ENCODE peak calls at places on chromosome X, in five cellular contexts. X is choroid plexus epithelial cell, P is glutamatergic neuron, Y is AG04450, K is psoas muscle. E is an unnamed sample.

GRCh38 chrX:9466711-9467110 is 1.9 kb downstream of the TBL1X start:
- DNase-seq in X (no peak), P (no peak), Y (no peak), K (no peak), E (no peak)

GRCh38 chrX:134999469-134999868 is 8.7 kb downstream of the SMIM10 start:
- DNase-seq in X (peak; percentile 71), P (no peak), Y (no peak), K (no peak), E (peak; percentile 22)

GRCh38 chrX:123859409-123859827 is 435 bp upstream of the XIAP start:
- DNase-seq in X (no peak), P (peak; percentile 65), Y (no peak), K (no peak), E (no peak)

GRCh38 chrX:140141444-140142029 is 176.2 kb upstream of the CXorf66 start:
- DNase-seq in X (peak; percentile 35), P (peak; percentile 23), Y (no peak), K (no peak), E (peak; percentile 20)

GRCh38 chrX:2450681-2451080 is 50.1 kb downstream of the DHRSX start:
- DNase-seq in X (no peak), P (no peak), Y (no peak), K (no peak), E (no peak)

GRCh38 chrX:48996969-48997368 is 5.1 kb downstream of the GRIPAP1 start:
- DNase-seq in X (no peak), P (no peak), Y (no peak), K (no peak), E (no peak)

GRCh38 chrX:17654116-17654515 is 83.2 kb upstream of the SCML1 start:
- DNase-seq in X (no peak), P (no peak), Y (no peak), K (no peak), E (no peak)

GRCh38 chrX:3522016-3522690 is 175.7 kb upstream of the MXRA5 start:
- DNase-seq in X (peak; percentile 42), P (no peak), Y (peak; percentile 63), K (no peak), E (no peak)

GRCh38 chrX:69070949-69071650 is 94.2 kb downstream of the PJA1 start:
- DNase-seq in X (no peak), P (no peak), Y (no peak), K (peak; percentile 75), E (no peak)

GRCh38 chrX:153074262-153074899 is 2.1 kb downstream of the PNMA6A start:
- DNase-seq in X (no peak), P (no peak), Y (no peak), K (no peak), E (no peak)

GRCh38 chrX:135435139-135435922 is 13.6 kb downstream of the SMIM10L2A start:
- DNase-seq in X (no peak), P (no peak), Y (no peak), K (no peak), E (no peak)

GRCh38 chrX:130304587-130305368 is 34.9 kb upstream of the SLC25A14 start:
- DNase-seq in X (no peak), P (no peak), Y (no peak), K (no peak), E (no peak)

GRCh38 chrX:112223391-112223790 is 140.8 kb upstream of the TRPC5 start:
- DNase-seq in X (no peak), P (no peak), Y (no peak), K (no peak), E (no peak)

GRCh38 chrX:154013614-154014360 is 5.9 kb downstream of the IRAK1 start:
- DNase-seq in X (peak; percentile 36), P (peak; percentile 62), Y (no peak), K (peak; percentile 71), E (peak; percentile 59)

DNA sequence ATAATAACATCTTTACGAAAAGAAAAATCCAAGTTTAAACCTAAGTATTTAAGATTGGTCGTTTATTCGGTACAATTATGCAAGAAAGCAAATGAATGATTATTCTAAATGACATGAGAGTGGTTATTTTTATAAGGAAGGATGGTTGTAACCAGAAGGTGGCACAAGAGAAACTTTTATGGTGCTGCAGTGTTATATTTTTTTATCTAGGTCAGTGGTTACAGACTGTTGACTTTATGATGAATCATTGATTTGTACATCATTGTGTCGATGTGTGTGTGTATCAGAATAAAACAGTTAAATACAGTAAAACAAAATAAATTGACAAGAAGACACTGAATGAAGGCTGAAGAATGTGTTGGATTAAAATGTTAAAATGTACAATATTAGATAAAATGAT is 9.8 kb downstream of the DCAF8L2 start:
- DNase-seq in X (peak; percentile 62), P (no peak), Y (no peak), K (no peak), E (no peak)
- TF ChIP-seq CTCF in X (peak; percentile 24), P (no peak), Y (no peak), K (no peak), E (no peak)

GRCh38 chrX:119826399-119826959 is 26.3 kb downstream of the UPF3B start:
- DNase-seq in X (peak; percentile 46), P (no peak), Y (no peak), K (no peak), E (no peak)
- TF ChIP-seq CTCF in X (no peak), P (no peak), Y (no peak), K (no peak), E (no peak)

GRCh38 chrX:24498181-24498580 is 33.1 kb downstream of the PDK3 start:
- DNase-seq in X (peak; percentile 23), P (peak; percentile 18), Y (no peak), K (no peak), E (no peak)
- TF ChIP-seq CTCF in X (peak; percentile 54), P (no peak), Y (peak; percentile 32), K (no peak), E (no peak)

DNA sequence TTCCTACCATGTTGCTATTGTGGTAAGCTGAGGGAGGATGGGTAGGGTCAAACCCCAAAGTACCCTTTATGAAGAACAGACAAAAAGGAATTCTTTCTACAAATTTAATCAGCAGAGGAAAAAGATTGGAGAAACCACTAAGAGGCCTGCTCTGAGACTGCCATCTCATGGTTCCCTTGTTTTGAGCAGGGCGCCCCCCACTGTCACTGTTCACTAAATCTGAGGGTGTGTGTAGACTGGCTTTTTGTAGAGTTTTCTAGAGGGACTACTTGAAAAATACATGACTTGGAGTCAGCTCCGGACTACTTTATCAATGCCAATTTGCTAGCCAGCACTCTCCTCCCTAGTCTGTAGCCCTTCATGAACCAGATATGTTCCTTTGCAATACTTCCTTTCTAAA is 324.8 kb downstream of the FRMPD4 start:
- DNase-seq in X (no peak), P (no peak), Y (no peak), K (no peak), E (no peak)
- TF ChIP-seq CTCF in X (no peak), P (no peak), Y (no peak), K (no peak), E (no peak)

DNA sequence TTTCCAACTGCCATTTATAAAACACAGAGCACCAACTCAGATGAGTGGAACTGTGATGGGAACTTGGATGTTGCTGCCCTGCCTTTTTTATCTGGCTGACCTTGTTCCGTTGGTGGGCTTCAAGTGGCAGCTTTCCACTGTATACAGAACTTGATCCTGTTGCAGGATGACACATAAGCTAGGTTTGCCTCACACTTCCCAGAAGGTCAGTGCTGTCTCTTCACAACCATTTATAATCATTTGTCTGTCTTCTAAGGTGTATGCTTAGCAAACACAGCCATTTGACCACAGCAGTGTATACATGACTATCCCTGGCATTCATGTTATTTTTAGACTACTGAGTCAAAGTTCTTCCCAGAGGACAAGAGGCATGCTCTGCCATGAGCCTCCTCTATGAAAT is 20.3 kb downstream of the DGKK start:
- DNase-seq in X (no peak), P (no peak), Y (no peak), K (no peak), E (no peak)
- TF ChIP-seq CTCF in X (no peak), P (no peak), Y (no peak), K (no peak), E (no peak)

GRCh38 chrX:133048751-133049150 is 48.2 kb downstream of the USP26 start:
- DNase-seq in X (no peak), P (no peak), Y (no peak), K (no peak), E (no peak)
- TF ChIP-seq CTCF in X (no peak), P (no peak), Y (no peak), K (no peak), E (no peak)

DNA sequence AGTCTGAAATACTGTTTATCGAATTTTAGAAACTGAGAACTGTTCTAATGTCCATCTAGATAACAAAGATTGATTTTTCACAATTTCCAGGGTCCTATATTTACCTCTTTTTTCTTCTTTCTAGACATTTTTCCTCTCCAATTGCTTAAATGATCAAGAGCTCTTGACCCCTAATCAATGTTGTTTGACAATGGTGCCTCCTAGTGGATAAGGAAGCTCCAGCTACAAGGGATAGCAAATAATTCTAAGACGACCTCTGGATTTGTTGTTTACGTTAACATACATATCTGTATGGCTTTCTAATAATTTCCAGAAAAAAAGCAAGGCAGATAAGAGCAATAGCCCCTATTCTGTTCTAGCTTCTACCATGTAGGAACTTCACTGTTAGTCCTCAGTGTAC is 35.8 kb downstream of the GPR82 start:
- DNase-seq in X (peak; percentile 70), P (no peak), Y (no peak), K (no peak), E (peak; percentile 14)
- TF ChIP-seq CTCF in X (peak; percentile 68), P (peak; percentile 49), Y (peak; percentile 63), K (peak; percentile 45), E (no peak)

GRCh38 chrX:12771445-12772069 is 19.7 kb upstream of the PRPS2 start:
- DNase-seq in X (peak; percentile 69), P (peak; percentile 66), Y (no peak), K (peak; percentile 58), E (peak; percentile 64)
- TF ChIP-seq CTCF in X (peak; percentile 78), P (peak; percentile 69), Y (peak; percentile 71), K (peak; percentile 19), E (peak; percentile 69)